ENCODE peak calls at places on chromosomes 6 and 20, in five cellular contexts. E is ovary, I is cardiac muscle cell, S is PC-3, W is heart left ventricle. V is an unnamed sample.
A peak's percentile ranks its signal among the peaks of the same experiment; 100 is the strongest.

GRCh38 chr20:13331536-13331935 is 110.5 kb downstream of the ISM1 start:
- DNase-seq in I (no peak), W (no peak), S (peak; percentile 13), E (no peak), V (no peak)

GRCh38 chr6:36769676-36770499 is 69.4 kb downstream of the CPNE5 start:
- DNase-seq in S (peak; percentile 72), W (no peak), I (peak; percentile 32), E (no peak), V (no peak)

GRCh38 chr6:113859349-113860164 is 2.4 kb downstream of the MARCKS start:
- DNase-seq in W (peak; percentile 55), S (peak; percentile 32), I (peak; percentile 19), E (peak; percentile 72), V (peak; percentile 44)

GRCh38 chr20:17448071-17448470 is 83.1 kb downstream of the BFSP1 start:
- DNase-seq in S (no peak), E (no peak), I (no peak), W (no peak), V (no peak)

GRCh38 chr6:157993076-157993475 is 11.4 kb downstream of the SYNJ2 start:
- DNase-seq in E (no peak), I (no peak), S (no peak), W (no peak), V (no peak)

GRCh38 chr20:55893031-55893430 is 112.3 kb downstream of the CBLN4 start:
- DNase-seq in S (peak; percentile 39), W (no peak), I (no peak), E (no peak), V (no peak)

GRCh38 chr20:59933296-59933848 is at the start of gene SYCP2:
- DNase-seq in I (no peak), W (peak; percentile 74), E (peak; percentile 68), S (no peak), V (peak; percentile 67)

GRCh38 chr6:56490994-56491393 is 151.7 kb downstream of the DST start:
- DNase-seq in W (no peak), I (no peak), S (no peak), E (no peak), V (no peak)

DNA sequence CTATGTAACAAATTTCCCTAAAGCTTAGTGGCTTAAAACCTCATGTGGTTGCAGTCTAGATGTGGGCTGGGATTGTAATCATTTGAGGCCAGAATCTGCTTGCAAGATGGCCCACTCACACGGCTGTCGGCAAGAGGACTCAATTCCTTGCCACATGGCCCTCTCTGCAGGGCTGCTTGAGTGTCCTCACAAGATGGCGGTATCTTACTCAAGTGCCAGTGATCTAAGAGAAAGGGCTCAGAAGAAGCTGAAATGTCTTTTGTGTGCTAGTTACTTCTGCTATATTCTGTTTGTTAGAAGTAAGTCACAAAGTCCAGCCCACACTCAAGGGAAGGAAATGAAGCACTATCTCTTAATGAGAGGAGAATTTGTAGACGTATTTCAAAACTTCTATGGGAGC is 47.1 kb upstream of the PMEPA1 start:
- DNase-seq in W (no peak), I (no peak), E (no peak), S (no peak), V (no peak)
- H3K27me3 ChIP-seq in W (no peaks in the 10 kb centered on the region), I (no peaks in the 10 kb centered on the region), E (no peaks in the 10 kb centered on the region), S (no peaks in the 10 kb centered on the region), V (no peaks in the 10 kb centered on the region)

GRCh38 chr6:81561071-81561564 is 191.4 kb downstream of the TENT5A start:
- DNase-seq in I (no peak), W (no peak), S (no peak), E (no peak), V (no peak)
- H3K27ac ChIP-seq in I (no peak overlapping the region), W (peak overlapping the region; percentile 63), S (no peak overlapping the region), E (no peak overlapping the region), V (no peak overlapping the region)

GRCh38 chr20:58216334-58216733 is 12.1 kb downstream of the ANKRD60 start:
- DNase-seq in S (no peak), W (no peak), E (no peak), I (no peak), V (no peak)
- H3K4me1 ChIP-seq in S (peaks cover 13% of the 10 kb centered on the region), W (no peaks in the 10 kb centered on the region), E (no peaks in the 10 kb centered on the region), I (no peaks in the 10 kb centered on the region), V (no peaks in the 10 kb centered on the region)

GRCh38 chr20:33070413-33071053 is 8.9 kb upstream of the BPIFB4 start:
- DNase-seq in E (no peak), S (no peak), W (no peak), I (no peak), V (no peak)

GRCh38 chr20:33072362-33072761 is 7.1 kb upstream of the BPIFB4 start:
- DNase-seq in E (no peak), I (no peak), W (no peak), S (no peak), V (no peak)

GRCh38 chr20:33074675-33075074 is 4.8 kb upstream of the BPIFB4 start:
- DNase-seq in S (no peak), W (no peak), I (no peak), E (no peak), V (no peak)

GRCh38 chr20:33071198-33071597 is 8.2 kb upstream of the BPIFB4 start:
- DNase-seq in W (no peak), S (no peak), I (no peak), E (no peak), V (no peak)

GRCh38 chr20:33072813-33073212 is 6.6 kb upstream of the BPIFB4 start:
- DNase-seq in E (no peak), W (no peak), S (no peak), I (no peak), V (no peak)
- H3K27me3 ChIP-seq in E (no peaks in the 10 kb centered on the region), W (peaks cover 5% of the 10 kb centered on the region), S (peaks cover 39% of the 10 kb centered on the region), I (peaks cover 3% of the 10 kb centered on the region), V (no peaks in the 10 kb centered on the region)

V was measured in testis.